ENCODE peak calls at places on chromosomes 6 and 20, in six cellular contexts. X is left ventricle myocardium inferior; A is activated gamma-delta T cell; O is left cardiac atrium; H is HFF-Myc; K is activated naive CD4-positive, alpha-beta T cell treated with anti-CD3 and anti-CD28 coated beads, Interleukin-2, amount 10 ng/mL, durations not matched to agents 7 days and 5 days. F is an unnamed sample.

GRCh38 chr6:83231146-83231545 is 38.0 kb downstream of the RWDD2A start:
- DNase-seq in X (no peak), A (no peak), O (no peak), H (no peak), K (no peak), F (no peak)

GRCh38 chr20:11654766-11655165 is 262.9 kb upstream of the BTBD3 start:
- DNase-seq in X (no peak), A (no peak), O (no peak), H (no peak), K (no peak), F (no peak)

GRCh38 chr6:1942834-1943233 is 302.6 kb downstream of the GMDS start:
- DNase-seq in X (no peak), A (no peak), O (no peak), H (no peak), K (no peak), F (no peak)

GRCh38 chr20:33463332-33464101 is 20.0 kb upstream of the SNTA1 start:
- DNase-seq in X (peak; percentile 49), A (no peak), O (no peak), H (no peak), K (no peak), F (no peak)

GRCh38 chr6:169997187-169997929 is 245.9 kb downstream of the ERMARD start:
- DNase-seq in X (no peak), A (no peak), O (no peak), H (no peak), K (no peak), F (no peak)

GRCh38 chr20:41169791-41170351 is 32.5 kb downstream of the PLCG1 start:
- DNase-seq in X (no peak), A (no peak), O (no peak), H (peak; percentile 30), K (peak; percentile 13), F (no peak)

GRCh38 chr20:51507357-51508036 is 35.0 kb downstream of the NFATC2 start:
- DNase-seq in X (no peak), A (no peak), O (no peak), H (no peak), K (no peak), F (no peak)

GRCh38 chr6:107491059-107491609 is 1.2 kb downstream of the SOBP start:
- DNase-seq in X (peak; percentile 84), A (no peak), O (peak; percentile 82), H (no peak), K (peak; percentile 21), F (peak; percentile 38)

GRCh38 chr6:108676555-108676954 is 115.8 kb downstream of the FOXO3 start:
- DNase-seq in X (no peak), A (no peak), O (no peak), H (no peak), K (no peak), F (no peak)

GRCh38 chr20:58650181-58650775 is 805 bp upstream of the STX16 start:
- DNase-seq in X (peak; percentile 29), A (peak; percentile 35), O (peak; percentile 49), H (no peak), K (peak; percentile 56), F (no peak)

GRCh38 chr6:26543953-26544352 is 5.8 kb downstream of the HMGN4 start:
- DNase-seq in X (no peak), A (no peak), O (no peak), H (no peak), K (no peak), F (no peak)

GRCh38 chr6:129030231-129030630 is 147.3 kb downstream of the LAMA2 start:
- DNase-seq in X (no peak), A (no peak), O (no peak), H (no peak), K (no peak), F (no peak)

GRCh38 chr6:157089851-157090250 is 233.5 kb downstream of the TMEM242 start:
- DNase-seq in X (no peak), A (no peak), O (no peak), H (no peak), K (no peak), F (no peak)

GRCh38 chr6:167794386-167795157 is 32.1 kb upstream of the AFDN start:
- DNase-seq in X (no peak), A (no peak), O (no peak), H (no peak), K (no peak), F (peak; percentile 19)

GRCh38 chr20:54598351-54598750 is 123.0 kb downstream of the DOK5 start:
- DNase-seq in X (no peak), A (no peak), O (no peak), H (no peak), K (no peak), F (no peak)

GRCh38 chr20:21026951-21027350 is 79.2 kb downstream of the LINC00237 start:
- DNase-seq in X (no peak), A (no peak), O (no peak), H (no peak), K (no peak), F (no peak)

GRCh38 chr20:7291946-7292345 is 524.5 kb downstream of the BMP2 start:
- DNase-seq in X (no peak), A (no peak), O (no peak), H (no peak), K (no peak), F (no peak)

GRCh38 chr20:49186535-49187329 is 1.4 kb downstream of the STAU1 start:
- DNase-seq in X (peak; percentile 29), A (no peak), O (peak; percentile 45), H (no peak), K (peak; percentile 80), F (peak; percentile 61)

GRCh38 chr20:33667245-33668086 is 723 bp downstream of the ACTL10 start:
- DNase-seq in X (peak; percentile 58), A (peak; percentile 55), O (peak; percentile 81), H (peak; percentile 58), K (peak; percentile 80), F (no peak)

GRCh38 chr6:36594816-36595167 is 630 bp downstream of the SRSF3 start:
- DNase-seq in X (no peak), A (no peak), O (no peak), H (no peak), K (no peak), F (no peak)

GRCh38 chr20:36465109-36466080 is 75.9 kb upstream of the MYL9 start:
- DNase-seq in X (peak; percentile 43), A (no peak), O (peak; percentile 72), H (no peak), K (peak; percentile 57), F (no peak)

GRCh38 chr20:23365390-23366165 is 3.6 kb downstream of the GZF1 start:
- DNase-seq in X (no peak), A (no peak), O (no peak), H (no peak), K (no peak), F (no peak)

GRCh38 chr6:107867302-107867615 is 43.1 kb upstream of the SCML4 start:
- DNase-seq in X (no peak), A (no peak), O (no peak), H (no peak), K (no peak), F (no peak)

GRCh38 chr6:41355952-41356351 is 20.5 kb downstream of the NCR2 start:
- DNase-seq in X (no peak), A (no peak), O (no peak), H (no peak), K (no peak), F (peak; percentile 5)

GRCh38 chr6:166749666-166750065 is 122.6 kb upstream of the RPS6KA2 start:
- DNase-seq in X (no peak), A (no peak), O (no peak), H (no peak), K (no peak), F (no peak)

GRCh38 chr20:18397090-18397489 is 69.7 kb downstream of the DZANK1 start:
- DNase-seq in X (no peak), A (no peak), O (no peak), H (no peak), K (no peak), F (no peak)

GRCh38 chr20:62123450-62124118 is 1.3 kb downstream of the LSM14B start:
- DNase-seq in X (no peak), A (no peak), O (no peak), H (no peak), K (no peak), F (peak; percentile 39)

GRCh38 chr6:41135062-41135832 is 18.9 kb downstream of the TREML1 start:
- DNase-seq in X (no peak), A (no peak), O (no peak), H (no peak), K (no peak), F (no peak)

GRCh38 chr6:119742188-119742803 is 392.7 kb upstream of the MAN1A1 start:
- DNase-seq in X (peak; percentile 52), A (no peak), O (peak; percentile 54), H (peak; percentile 10), K (peak; percentile 70), F (peak; percentile 34)

GRCh38 chr20:38227578-38228360 is 32.8 kb downstream of the KIAA1755 start:
- DNase-seq in X (no peak), A (no peak), O (no peak), H (no peak), K (no peak), F (no peak)

GRCh38 chr20:57663241-57663640 is 43.0 kb upstream of the ZBP1 start:
- DNase-seq in X (peak; percentile 4), A (no peak), O (peak; percentile 7), H (no peak), K (no peak), F (no peak)

F was measured in lung.